ENCODE peak calls at places on chromosomes 4 and X, in nine cellular contexts. M is AG08396; E is testis; H is amniotic epithelial cell; R is stimulated activated CD4-positive, alpha-beta T cell treated with anti-CD3 and anti-CD28 coated beads, Interleukin-4, amount 100 ng/mL, for 1 hour; J is activated naive CD8-positive, alpha-beta T cell treated with anti-CD3 and anti-CD28 coated beads, Interleukin-2, amount 50 U/mL, for 16 hours; K is sciatic nerve; I is stromal cell of bone marrow; G is choroid plexus epithelial cell. P is an unnamed sample.
A peak's percentile ranks its signal among the peaks of the same experiment; 100 is the strongest.

GRCh38 chr4:85928775-85929585 is 430.9 kb downstream of the MAPK10 start:
- DNase-seq in M (no peak), E (no peak), H (peak; percentile 64), R (no peak), J (no peak), K (no peak), I (no peak), G (peak; percentile 77), P (no peak)

GRCh38 chr4:153541426-153542096 is 75.4 kb downstream of the TMEM131L start:
- DNase-seq in M (peak; percentile 89), E (no peak), H (peak; percentile 96), R (no peak), J (no peak), K (no peak), I (peak; percentile 97), G (peak; percentile 92), P (peak; percentile 12)

GRCh38 chr4:156575430-156576073 is 396.0 kb downstream of the PDGFC start:
- DNase-seq in M (no peak), E (no peak), H (peak; percentile 91), R (no peak), J (no peak), K (no peak), I (no peak), G (no peak), P (no peak)

GRCh38 chr4:93103042-93103441 is 725.5 kb upstream of the ATOH1 start:
- DNase-seq in M (no peak), E (no peak), H (no peak), R (no peak), J (no peak), K (no peak), I (no peak), G (no peak), P (no peak)

GRCh38 chrX:356385-357034 is 30.2 kb downstream of the PPP2R3B start:
- DNase-seq in M (no peak), E (no peak), H (peak; percentile 69), R (no peak), J (no peak), K (no peak), I (no peak), G (peak; percentile 69), P (no peak)

GRCh38 chr4:147678796-147679549 is 5.0 kb downstream of the PRMT9 start:
- DNase-seq in M (no peak), E (no peak), H (peak; percentile 14), R (peak; percentile 5), J (no peak), K (no peak), I (no peak), G (peak; percentile 21), P (no peak)

GRCh38 chr4:23021040-23021439 is 328.3 kb downstream of the GBA3 start:
- DNase-seq in M (no peak), E (no peak), H (no peak), R (no peak), J (no peak), K (no peak), I (no peak), G (no peak), P (no peak)

GRCh38 chr4:140326395-140326993 is 47.0 kb upstream of the SCOC start:
- DNase-seq in M (peak; percentile 55), E (peak; percentile 68), H (peak; percentile 57), R (no peak), J (no peak), K (no peak), I (peak; percentile 25), G (peak; percentile 75), P (no peak)

GRCh38 chr4:71396382-71396781 is 57.6 kb downstream of the SLC4A4 start:
- DNase-seq in M (peak; percentile 33), E (no peak), H (peak; percentile 76), R (no peak), J (no peak), K (no peak), I (peak; percentile 52), G (peak; percentile 8), P (no peak)

GRCh38 chr4:122542411-122543236 is 78.2 kb downstream of the IL21 start:
- DNase-seq in M (peak; percentile 8), E (no peak), H (peak; percentile 76), R (no peak), J (no peak), K (no peak), I (peak; percentile 50), G (peak; percentile 83), P (no peak)

GRCh38 chr4:12852338-12853307 is 631.5 kb downstream of the RAB28 start:
- DNase-seq in M (peak; percentile 25), E (no peak), H (peak; percentile 66), R (no peak), J (no peak), K (no peak), I (peak; percentile 57), G (peak; percentile 73), P (no peak)

GRCh38 chr4:129138762-129139496 is 43.0 kb downstream of the C4orf33 start:
- DNase-seq in M (no peak), E (no peak), H (no peak), R (no peak), J (no peak), K (no peak), I (no peak), G (no peak), P (no peak)

GRCh38 chrX:148156986-148157385 is 175.8 kb downstream of the FMR1NB start:
- DNase-seq in M (no peak), E (no peak), H (no peak), R (no peak), J (no peak), K (no peak), I (no peak), G (no peak), P (no peak)

GRCh38 chr4:154618708-154619315 is 6.4 kb upstream of the FGG start:
- DNase-seq in M (peak; percentile 45), E (peak; percentile 75), H (peak; percentile 35), R (peak; percentile 44), J (peak; percentile 10), K (peak; percentile 67), I (peak; percentile 20), G (peak; percentile 76), P (peak; percentile 5)

GRCh38 chr4:39044947-39045734 is 12.9 kb upstream of the TMEM156 start:
- DNase-seq in M (peak; percentile 51), E (peak; percentile 42), H (peak; percentile 20), R (no peak), J (no peak), K (no peak), I (no peak), G (peak; percentile 44), P (peak; percentile 51)

GRCh38 chrX:11787564-11787963 is 29.5 kb downstream of the MSL3 start:
- DNase-seq in M (peak; percentile 16), E (peak; percentile 70), H (peak; percentile 55), R (peak; percentile 71), J (peak; percentile 40), K (peak; percentile 86), I (peak; percentile 11), G (peak; percentile 75), P (peak; percentile 53)

GRCh38 chr4:131427000-131427399 is 1722.1 kb upstream of the PCDH10 start:
- DNase-seq in M (no peak), E (no peak), H (peak; percentile 29), R (no peak), J (no peak), K (no peak), I (no peak), G (peak; percentile 0), P (no peak)

GRCh38 chr4:60396680-60397079 is 803.4 kb upstream of the ADGRL3 start:
- DNase-seq in M (no peak), E (no peak), H (no peak), R (no peak), J (no peak), K (no peak), I (no peak), G (no peak), P (no peak)

GRCh38 chr4:1793940-1794808 is 1.1 kb downstream of the FGFR3 start:
- DNase-seq in M (no peak), E (no peak), H (no peak), R (no peak), J (no peak), K (no peak), I (no peak), G (peak; percentile 13), P (no peak)

GRCh38 chr4:88320174-88320779 is 35.9 kb upstream of the PPM1K start:
- DNase-seq in M (no peak), E (no peak), H (peak; percentile 11), R (no peak), J (no peak), K (no peak), I (no peak), G (peak; percentile 2), P (peak; percentile 0)

GRCh38 chr4:123858465-123858864 is 461.9 kb downstream of the SPRY1 start:
- DNase-seq in M (no peak), E (no peak), H (no peak), R (no peak), J (no peak), K (no peak), I (no peak), G (no peak), P (no peak)

GRCh38 chr4:8164194-8164565 is 5.6 kb upstream of the ABLIM2 start:
- DNase-seq in M (no peak), E (no peak), H (no peak), R (no peak), J (no peak), K (no peak), I (no peak), G (no peak), P (no peak)

GRCh38 chr4:88014506-88014905 is 7.1 kb downstream of the PKD2 start:
- DNase-seq in M (no peak), E (no peak), H (no peak), R (no peak), J (no peak), K (no peak), I (no peak), G (no peak), P (no peak)

GRCh38 chr4:186719925-186720694 is 3.5 kb downstream of the FAT1 start:
- DNase-seq in M (no peak), E (peak; percentile 49), H (peak; percentile 82), R (no peak), J (no peak), K (no peak), I (no peak), G (peak; percentile 75), P (no peak)

GRCh38 chr4:108681321-108681809 is 31.0 kb downstream of the OSTC start:
- DNase-seq in M (no peak), E (no peak), H (no peak), R (no peak), J (no peak), K (no peak), I (no peak), G (no peak), P (no peak)

GRCh38 chr4:151325320-151326246 is at the start of gene SH3D19:
- DNase-seq in M (peak; percentile 51), E (peak; percentile 82), H (peak; percentile 49), R (no peak), J (no peak), K (peak; percentile 85), I (no peak), G (peak; percentile 34), P (no peak)

GRCh38 chrX:16469870-16470269 is 180.1 kb upstream of the S100G start:
- DNase-seq in M (no peak), E (no peak), H (no peak), R (no peak), J (no peak), K (no peak), I (no peak), G (no peak), P (no peak)

GRCh38 chr4:137310156-137310555 is 222.1 kb downstream of the PCDH18 start:
- DNase-seq in M (no peak), E (no peak), H (peak; percentile 34), R (no peak), J (no peak), K (no peak), I (no peak), G (peak; percentile 30), P (no peak)

GRCh38 chr4:119020158-119020557 is 115.5 kb upstream of the MYOZ2 start:
- DNase-seq in M (no peak), E (no peak), H (peak; percentile 97), R (no peak), J (no peak), K (no peak), I (no peak), G (peak; percentile 34), P (no peak)

GRCh38 chr4:6473264-6474052 is 1.0 kb upstream of the PPP2R2C start:
- DNase-seq in M (no peak), E (no peak), H (no peak), R (no peak), J (no peak), K (peak; percentile 12), I (no peak), G (no peak), P (no peak)

GRCh38 chrX:66684196-66684595 is 45.3 kb upstream of the EDA2R start:
- DNase-seq in M (no peak), E (no peak), H (no peak), R (no peak), J (no peak), K (no peak), I (peak; percentile 49), G (no peak), P (no peak)